ENCODE peak calls at places on chromosomes 12 and 14, in five cellular contexts. J is lower leg skin, Y is GM10248, C is HT-29, G is lower lobe of right lung. A is an unnamed sample.

GRCh38 chr14:99271288-99271941 is 582 bp downstream of the BCL11B start:
- DNase-seq in C (no peak), Y (no peak), G (no peak), J (no peak), A (no peak)

GRCh38 chr12:123995023-123995422 is 22.0 kb downstream of the ZNF664 start:
- DNase-seq in J (no peak), G (no peak), C (no peak), Y (no peak), A (no peak)

GRCh38 chr12:131832393-131833231 is 4.4 kb downstream of the MMP17 start:
- DNase-seq in J (no peak), C (peak; percentile 39), G (peak; percentile 51), Y (no peak), A (no peak)

GRCh38 chr14:96271421-96271762 is 15.4 kb downstream of the BDKRB1 start:
- DNase-seq in G (no peak), C (no peak), Y (no peak), J (no peak), A (no peak)

GRCh38 chr14:76957224-76957881 is 71.2 kb downstream of the IRF2BPL start:
- DNase-seq in J (no peak), C (no peak), G (no peak), Y (no peak), A (no peak)

GRCh38 chr12:88529531-88530488 is 50.5 kb downstream of the KITLG start:
- DNase-seq in G (no peak), J (no peak), C (no peak), Y (no peak), A (no peak)

GRCh38 chr12:56521590-56522371 is at the start of gene RBMS2:
- DNase-seq in C (peak; percentile 85), G (peak; percentile 85), Y (peak; percentile 46), J (peak; percentile 94), A (peak; percentile 88)

GRCh38 chr14:20469890-20470858 is 968 bp downstream of the PNP start:
- DNase-seq in J (peak; percentile 87), G (no peak), C (peak; percentile 60), Y (peak; percentile 45), A (no peak)

GRCh38 chr12:86230516-86231146 is 25.6 kb downstream of the MGAT4C start:
- DNase-seq in C (no peak), Y (no peak), J (no peak), G (no peak), A (no peak)

GRCh38 chr14:58815046-58815701 is 177.4 kb downstream of the DACT1 start:
- DNase-seq in G (no peak), J (no peak), Y (no peak), C (no peak), A (no peak)

GRCh38 chr12:93375906-93376305 is 1.8 kb upstream of the NUDT4 start:
- DNase-seq in Y (no peak), J (no peak), G (no peak), C (no peak), A (no peak)

GRCh38 chr14:100836961-100837811 is 11.3 kb downstream of the MEG3 start:
- DNase-seq in Y (no peak), G (peak; percentile 18), J (no peak), C (no peak), A (no peak)

GRCh38 chr12:7859552-7859951 is 13.2 kb downstream of the SLC2A14 start:
- DNase-seq in C (peak; percentile 1), J (no peak), Y (no peak), G (no peak), A (no peak)

GRCh38 chr12:50411051-50411660 is 10.5 kb downstream of the LARP4 start:
- DNase-seq in J (peak; percentile 75), G (peak; percentile 80), Y (no peak), C (no peak), A (peak; percentile 56)

GRCh38 chr12:6198556-6198955 is 1.6 kb upstream of the CD9 start:
- DNase-seq in G (no peak), C (no peak), Y (no peak), J (peak; percentile 86), A (no peak)

GRCh38 chr14:37328673-37329072 is 130.9 kb downstream of the MIPOL1 start:
- DNase-seq in J (no peak), Y (no peak), G (no peak), C (no peak), A (no peak)

GRCh38 chr12:7450667-7451066 is 6.7 kb upstream of the CD163L1 start:
- DNase-seq in Y (no peak), J (no peak), G (no peak), C (peak; percentile 4), A (no peak)

GRCh38 chr12:92047058-92047826 is 98.4 kb downstream of the BTG1 start:
- DNase-seq in G (no peak), Y (no peak), J (no peak), C (no peak), A (no peak)

GRCh38 chr14:34111505-34111904 is 160.6 kb upstream of the EGLN3 start:
- DNase-seq in G (no peak), J (no peak), Y (no peak), C (no peak), A (no peak)

A was measured in osteocyte.